ENCODE peak calls at places on chromosomes 4 and X, in five cellular contexts. B is astrocyte, U is IMR-90, A is cardiac muscle cell, W is uterus. F is an unnamed sample.

GRCh38 chr4:107058828-107059227 is 22.7 kb upstream of the DKK2 start:
- DNase-seq in B (no peak), U (no peak), A (no peak), W (no peak), F (peak; percentile 37)

GRCh38 chr4:56937262-56937661 is 29.6 kb downstream of the REST start:
- DNase-seq in B (peak; percentile 85), U (peak; percentile 93), A (no peak), W (no peak), F (peak; percentile 79)

GRCh38 chrX:52979993-52980392 is 21.7 kb upstream of the FAM156A start:
- DNase-seq in B (peak; percentile 38), U (no peak), A (no peak), W (no peak), F (no peak)

GRCh38 chr4:152973614-152974200 is 37.6 kb downstream of the FHDC1 start:
- DNase-seq in B (peak; percentile 65), U (no peak), A (no peak), W (no peak), F (no peak)

GRCh38 chrX:54540289-54540688 is 10.3 kb downstream of the GNL3L start:
- DNase-seq in B (peak; percentile 57), U (peak; percentile 72), A (no peak), W (peak; percentile 16), F (peak; percentile 39)

GRCh38 chr4:80259012-80259411 is 7.5 kb upstream of the FGF5 start:
- DNase-seq in B (no peak), U (no peak), A (no peak), W (no peak), F (no peak)

GRCh38 chr4:2694691-2695090 is 61.4 kb downstream of the TNIP2 start:
- DNase-seq in B (peak; percentile 55), U (peak; percentile 16), A (no peak), W (no peak), F (peak; percentile 74)

GRCh38 chr4:185257086-185257485 is 47.7 kb downstream of the SNX25 start:
- DNase-seq in B (no peak), U (no peak), A (no peak), W (no peak), F (no peak)

GRCh38 chr4:6192245-6192644 is 8.1 kb downstream of the JAKMIP1 start:
- DNase-seq in B (no peak), U (no peak), A (no peak), W (no peak), F (no peak)

GRCh38 chr4:142402156-142402555 is 443.9 kb downstream of the INPP4B start:
- DNase-seq in B (peak; percentile 44), U (no peak), A (no peak), W (no peak), F (peak; percentile 14)

GRCh38 chr4:142406051-142406549 is 440.0 kb downstream of the INPP4B start:
- DNase-seq in B (peak; percentile 68), U (no peak), A (peak; percentile 22), W (no peak), F (peak; percentile 36)

GRCh38 chr4:142405021-142405991 is 440.8 kb downstream of the INPP4B start:
- DNase-seq in B (peak; percentile 76), U (peak; percentile 68), A (peak; percentile 25), W (peak; percentile 47), F (peak; percentile 66)

GRCh38 chr4:142402925-142403324 is 443.2 kb downstream of the INPP4B start:
- DNase-seq in B (peak; percentile 39), U (peak; percentile 39), A (no peak), W (no peak), F (peak; percentile 11)

DNA sequence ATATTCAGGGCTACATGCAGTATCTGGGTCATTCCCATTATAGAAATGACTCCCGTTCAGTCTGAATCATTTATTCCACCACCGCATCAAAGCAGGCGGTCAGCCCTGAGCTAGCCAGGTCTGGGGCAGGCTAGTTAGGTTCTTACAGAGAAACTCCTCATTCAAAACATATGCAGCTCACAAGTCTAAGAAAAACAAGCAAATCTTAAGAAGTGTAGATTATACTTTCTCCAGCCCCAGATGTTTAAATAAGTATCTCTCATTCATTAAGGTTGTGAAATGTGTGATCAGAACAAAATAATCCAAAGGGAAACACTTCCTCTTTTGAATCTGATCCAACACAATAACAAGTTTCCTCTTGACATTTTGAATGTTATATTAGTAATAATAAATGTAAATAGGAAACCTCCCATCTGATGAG is 441.9 kb downstream of the INPP4B start:
- DNase-seq in B (peak; percentile 83), U (peak; percentile 72), A (no peak), W (peak; percentile 24), F (peak; percentile 28)
- H3K4me3 ChIP-seq in B (peak overlapping the region; percentile 63), U (peak overlapping the region; percentile 58), A (no peak overlapping the region), W (peak overlapping the region; percentile 37), F (peak overlapping the region; percentile 1)

GRCh38 chr4:53477038-53477565 is 99.7 kb downstream of the FIP1L1 start:
- DNase-seq in B (no peak), U (peak; percentile 62), A (no peak), W (no peak), F (no peak)
- H3K4me3 ChIP-seq in B (peak overlapping the region; percentile 4), U (no peak overlapping the region), A (no peak overlapping the region), W (no peak overlapping the region), F (no peak overlapping the region)

DNA sequence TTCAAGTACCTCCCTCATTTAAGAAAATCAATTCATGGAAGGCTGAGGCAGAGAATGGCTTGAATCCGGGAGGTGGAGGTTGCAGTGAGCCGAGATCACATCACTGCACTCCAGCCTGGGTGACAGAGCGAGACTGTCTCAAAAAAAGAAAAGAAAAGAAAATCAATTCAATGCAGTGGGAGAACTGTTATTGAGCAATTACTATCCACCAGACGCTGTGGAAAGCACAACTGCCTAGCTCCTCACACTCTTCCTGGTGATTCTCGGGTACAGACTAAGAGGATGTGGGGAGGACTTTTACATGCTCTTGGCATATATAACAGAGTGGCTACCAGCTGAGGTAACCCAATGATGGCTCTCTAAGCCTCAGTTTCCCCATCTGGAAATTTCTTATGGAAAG is 2.7 kb upstream of the TMSB4X start:
- DNase-seq in B (no peak), U (no peak), A (no peak), W (no peak), F (no peak)
- H3K4me3 ChIP-seq in B (no peak overlapping the region), U (no peak overlapping the region), A (no peak overlapping the region), W (no peak overlapping the region), F (no peak overlapping the region)

GRCh38 chr4:76434901-76435688 is at the start of gene SHROOM3:
- DNase-seq in B (peak; percentile 36), U (no peak), A (peak; percentile 30), W (no peak), F (no peak)
- H3K4me3 ChIP-seq in B (peak within 1 kb of the TSS; percentile 58), U (no peak within 1 kb of the TSS), A (no peak within 1 kb of the TSS), W (peak within 1 kb of the TSS; percentile 26), F (no peak within 1 kb of the TSS)

DNA sequence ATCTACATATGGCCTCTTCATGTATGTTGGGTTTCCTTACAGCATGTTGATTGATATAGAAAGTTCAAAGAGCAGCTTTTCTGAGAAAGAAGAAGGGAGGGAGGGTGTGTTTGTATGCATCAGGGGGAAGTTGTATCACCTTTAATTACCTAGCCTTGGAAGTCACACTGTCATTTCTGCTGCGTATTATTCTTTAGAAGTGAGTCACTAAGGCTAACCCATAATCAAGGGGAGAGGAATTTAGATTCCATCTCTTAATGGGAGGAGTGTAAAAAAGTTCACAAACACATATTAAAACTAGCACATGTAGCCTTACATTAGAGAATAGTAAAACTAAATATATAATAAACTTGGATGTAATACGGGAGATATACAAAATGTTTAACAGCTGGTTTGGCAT is 86.5 kb upstream of the CBLL2 start:
- DNase-seq in B (no peak), U (no peak), A (no peak), W (no peak), F (no peak)
- H3K4me3 ChIP-seq in B (no peak overlapping the region), U (no peak overlapping the region), A (no peak overlapping the region), W (no peak overlapping the region), F (no peak overlapping the region)